ENCODE peak calls at places on chromosomes 3 and 15, in five cellular contexts. O, W, C, T and S are unnamed samples.

GRCh38 chr3:43076857-43077256 is 29.0 kb downstream of the POMGNT2 start:
- DNase-seq in O (no peak), W (no peak), C (no peak), T (no peak), S (no peak)

GRCh38 chr15:79919090-79919748 is 22.4 kb upstream of the MTHFS start:
- DNase-seq in O (no peak), W (no peak), C (no peak), T (no peak), S (no peak)

GRCh38 chr3:146590521-146590920 is 14.6 kb downstream of the PLSCR5 start:
- DNase-seq in O (no peak), W (no peak), C (no peak), T (no peak), S (peak)

GRCh38 chr15:68821898-68822380 is 1.2 kb upstream of the ANP32A start:
- DNase-seq in O (peak), W (no peak), C (no peak), T (no peak), S (no peak)

GRCh38 chr3:44235604-44236484 is 5.8 kb upstream of the TOPAZ1 start:
- DNase-seq in O (peak), W (peak), C (peak), T (peak), S (peak)

GRCh38 chr3:101846709-101847108 is 2.6 kb upstream of the NFKBIZ start:
- DNase-seq in O (no peak), W (no peak), C (no peak), T (no peak), S (no peak)

GRCh38 chr15:91055548-91056331 is 33.3 kb upstream of the VPS33B start:
- DNase-seq in O (peak), W (no peak), C (peak), T (peak), S (peak)

GRCh38 chr3:12870942-12871341 is 29.6 kb upstream of the RPL32 start:
- DNase-seq in O (peak), W (no peak), C (no peak), T (no peak), S (peak)